ENCODE peak calls at places on chromosomes 6 and 20, in five cellular contexts. Q is adrenal gland, H is ovary, Y is sigmoid colon, Z is breast epithelium. W is an unnamed sample.

GRCh38 chr20:57714409-57715267 is 4.8 kb upstream of the PMEPA1 start:
- DNase-seq in Y (no peak), Q (no peak), Z (no peak), H (no peak), W (no peak)

GRCh38 chr20:50957276-50957675 is 1.1 kb downstream of the DPM1 start:
- DNase-seq in H (no peak), Y (no peak), Z (no peak), Q (no peak), W (no peak)

GRCh38 chr6:41591859-41592502 is 45.8 kb downstream of the FOXP4 start:
- DNase-seq in Q (peak; percentile 62), Y (peak; percentile 86), Z (peak; percentile 56), H (peak; percentile 79), W (peak; percentile 71)

GRCh38 chr20:59784365-59785117 is 148.9 kb downstream of the SYCP2 start:
- DNase-seq in Z (no peak), Q (no peak), H (no peak), Y (peak; percentile 46), W (peak; percentile 2)

GRCh38 chr6:33620584-33621395 is at the start of gene ITPR3:
- DNase-seq in H (peak; percentile 44), Q (peak; percentile 46), Y (peak; percentile 80), Z (no peak), W (peak; percentile 56)

GRCh38 chr6:136567688-136568087 is 17.5 kb upstream of the MAP7 start:
- DNase-seq in Q (no peak), H (no peak), Y (no peak), Z (no peak), W (no peak)

GRCh38 chr20:11373391-11373790 is 544.3 kb upstream of the BTBD3 start:
- DNase-seq in Q (no peak), Y (no peak), H (peak; percentile 53), Z (no peak), W (no peak)

GRCh38 chr20:22711981-22712755 is 127.8 kb upstream of the FOXA2 start:
- DNase-seq in Y (no peak), H (no peak), Q (no peak), Z (no peak), W (no peak)

GRCh38 chr6:89270951-89271721 is 44.0 kb downstream of the GABRR2 start:
- DNase-seq in Q (no peak), H (no peak), Z (no peak), Y (no peak), W (no peak)

GRCh38 chr20:23396961-23397620 is 24.2 kb downstream of the NAPB start:
- DNase-seq in H (no peak), Q (no peak), Y (no peak), Z (no peak), W (no peak)

GRCh38 chr6:110528051-110528929 is 51.9 kb upstream of the SLC22A16 start:
- DNase-seq in H (peak; percentile 43), Q (peak; percentile 33), Y (no peak), Z (peak; percentile 27), W (no peak)

GRCh38 chr6:36641543-36641942 is 37.0 kb upstream of the CDKN1A start:
- DNase-seq in Y (no peak), Q (no peak), H (no peak), Z (no peak), W (no peak)

GRCh38 chr6:166554316-166554715 is 32.2 kb downstream of the RAMACL start:
- DNase-seq in Z (no peak), Q (no peak), Y (no peak), H (no peak), W (no peak)

GRCh38 chr6:164107297-164107995 is 692.9 kb downstream of the QKI start:
- DNase-seq in Q (no peak), Z (no peak), Y (no peak), H (no peak), W (no peak)

GRCh38 chr6:21801786-21802610 is 208.4 kb downstream of the SOX4 start:
- DNase-seq in Q (no peak), H (no peak), Z (no peak), Y (no peak), W (no peak)

GRCh38 chr6:157068691-157069228 is 254.6 kb downstream of the TMEM242 start:
- DNase-seq in Q (no peak), Z (no peak), H (no peak), Y (no peak), W (no peak)

GRCh38 chr6:38695933-38696332 is 7.0 kb downstream of the GLO1 start:
- DNase-seq in Z (no peak), Y (no peak), Q (no peak), H (no peak), W (no peak)

GRCh38 chr6:73477407-73477806 is 15.9 kb downstream of the MTO1 start:
- DNase-seq in Q (no peak), Z (no peak), Y (no peak), H (no peak), W (no peak)

GRCh38 chr6:39808934-39809333 is 16.8 kb downstream of the DAAM2 start:
- DNase-seq in Z (no peak), Q (peak; percentile 9), Y (no peak), H (no peak), W (no peak)

GRCh38 chr20:11178946-11179654 is 505.3 kb upstream of the JAG1 start:
- DNase-seq in Z (no peak), Q (no peak), Y (no peak), H (no peak), W (no peak)

GRCh38 chr6:118993358-118993757 is 58.4 kb upstream of the MCM9 start:
- DNase-seq in Z (no peak), Y (no peak), H (no peak), Q (no peak), W (no peak)

GRCh38 chr20:59159091-59159821 is 4.4 kb upstream of the ZNF831 start:
- DNase-seq in H (no peak), Y (no peak), Q (no peak), Z (no peak), W (peak; percentile 75)

GRCh38 chr6:22053385-22053997 is 243.3 kb downstream of the PRL start:
- DNase-seq in Y (no peak), H (no peak), Z (no peak), Q (no peak), W (no peak)

GRCh38 chr6:35955970-35956369 is 35.1 kb upstream of the SRPK1 start:
- DNase-seq in Y (no peak), Z (no peak), H (no peak), Q (no peak), W (no peak)

GRCh38 chr20:41136336-41136694 is 1.0 kb upstream of the PLCG1 start:
- DNase-seq in Z (no peak), H (no peak), Y (no peak), Q (no peak), W (no peak)

GRCh38 chr6:147061152-147061551 is 143.1 kb upstream of the STXBP5 start:
- DNase-seq in H (no peak), Y (no peak), Q (no peak), Z (no peak), W (no peak)

GRCh38 chr6:170313716-170314295 is 7.2 kb downstream of the FAM120B start:
- DNase-seq in H (no peak), Z (no peak), Y (no peak), Q (no peak), W (no peak)
- TF ChIP-seq CTCF in H (no peak), Z (no peak), Y (no peak), Q (no peak), W (no peak)

DNA sequence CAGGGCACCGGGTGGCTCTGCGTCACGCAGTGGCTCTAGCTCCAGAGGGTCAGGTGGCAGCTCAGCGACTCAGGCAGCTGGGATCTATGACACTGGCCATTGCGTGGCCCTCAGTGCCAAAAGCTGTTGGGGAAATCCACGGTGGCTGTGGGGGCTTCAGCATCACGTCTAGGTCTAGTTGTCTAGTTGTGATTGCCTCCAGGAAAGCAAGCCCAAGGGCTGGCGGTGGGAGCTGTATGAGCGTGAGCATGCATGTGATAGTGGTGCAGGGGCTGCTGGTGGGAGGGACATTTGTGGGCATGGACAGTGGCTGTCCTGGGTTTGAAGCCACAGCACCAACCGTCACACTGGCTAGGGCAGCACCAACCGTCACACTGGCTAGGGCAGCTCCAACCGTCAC is 191.4 kb downstream of the THBS2 start:
- DNase-seq in Z (no peak), Y (no peak), Q (no peak), H (no peak), W (no peak)
- TF ChIP-seq CTCF in Z (no peak), Y (no peak), Q (no peak), H (no peak), W (no peak)

GRCh38 chr6:19501737-19502245 is 335.4 kb upstream of the ID4 start:
- DNase-seq in H (no peak), Z (no peak), Q (no peak), Y (no peak), W (no peak)
- TF ChIP-seq CTCF in H (no peak), Z (no peak), Q (no peak), Y (no peak), W (no peak)

DNA sequence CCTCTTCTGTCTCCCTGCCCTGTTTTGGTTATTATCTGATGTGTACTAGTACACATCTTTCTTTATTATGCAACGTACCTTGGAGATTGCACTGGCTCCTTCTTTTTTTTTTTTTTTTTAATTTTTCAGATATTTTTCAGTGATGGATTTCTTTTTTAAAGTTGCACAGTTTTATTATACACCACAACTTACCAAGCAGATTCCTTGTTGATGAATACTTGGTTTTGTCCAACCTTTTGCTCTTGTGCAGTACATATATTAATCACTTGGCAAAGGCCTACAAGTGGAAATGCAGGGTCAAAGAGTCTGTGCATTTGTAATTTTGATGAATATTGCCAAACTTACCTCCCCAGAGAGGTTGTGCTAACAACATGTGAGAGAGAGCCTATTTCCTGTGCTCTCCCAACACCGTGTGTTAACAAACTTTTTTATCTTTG is 50.1 kb upstream of the RNF24 start:
- DNase-seq in Z (no peak), Y (no peak), H (no peak), Q (no peak), W (no peak)
- TF ChIP-seq CTCF in Z (no peak), Y (no peak), H (no peak), Q (no peak), W (no peak)

DNA sequence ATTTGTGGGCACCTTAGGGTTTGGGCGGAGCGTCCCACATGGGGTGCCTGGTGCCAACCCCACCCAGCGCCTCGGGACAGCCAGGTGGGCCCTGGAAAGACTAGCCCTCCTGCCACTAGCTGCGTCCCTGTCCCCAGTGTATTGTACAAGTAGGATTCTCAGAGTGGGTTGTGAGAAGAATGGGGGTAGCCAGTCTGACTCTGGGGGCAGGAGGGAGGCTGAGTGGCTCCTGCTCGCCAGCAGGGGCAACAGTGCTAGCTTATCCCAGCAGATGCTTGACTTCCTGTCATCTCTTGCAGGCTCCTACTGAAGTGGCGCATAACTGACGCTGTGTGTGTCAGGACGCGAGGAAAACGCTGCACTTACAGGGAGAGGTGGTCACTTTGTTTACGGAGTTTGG is 9.3 kb downstream of the PSMA7 start:
- DNase-seq in Z (no peak), Q (no peak), H (no peak), Y (no peak), W (no peak)
- TF ChIP-seq CTCF in Z (no peak), Q (no peak), H (no peak), Y (no peak), W (no peak)

DNA sequence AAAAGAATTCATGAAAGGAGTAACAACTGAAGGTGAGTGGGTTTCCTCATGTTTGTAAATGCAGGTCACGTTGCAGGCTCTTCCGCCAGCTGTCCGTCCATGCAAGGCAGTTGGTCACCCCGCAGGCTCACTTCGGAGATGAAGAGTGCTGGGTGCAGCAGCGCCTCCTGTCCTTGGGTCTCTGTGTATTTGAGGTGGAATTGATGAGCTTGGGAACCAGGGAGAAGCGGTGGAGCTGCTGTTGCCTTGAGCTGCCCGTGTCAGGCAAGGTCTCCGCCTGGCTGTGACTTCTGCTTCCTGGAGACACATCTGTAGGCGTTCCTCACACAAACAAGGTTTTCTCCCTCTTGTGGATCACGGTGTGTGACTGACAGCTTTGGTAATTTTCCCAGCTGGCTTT is 2.6 kb upstream of the SLC17A9 start:
- DNase-seq in Z (no peak), H (peak; percentile 3), Y (no peak), Q (no peak), W (no peak)
- TF ChIP-seq CTCF in Z (no peak), H (no peak), Y (no peak), Q (no peak), W (no peak)